ENCODE peak calls at places on chromosome 17, in five cellular contexts. B is mammary epithelial cell, D is mesendoderm, Q is osteoblast, F is uterus. W is an unnamed sample.

GRCh38 chr17:61926831-61927210 is 961 bp downstream of the INTS2 start:
- DNase-seq in B (no peak), D (no peak), Q (peak; percentile 60), F (no peak), W (no peak)

GRCh38 chr17:13024526-13025263 is 6.9 kb upstream of the ELAC2 start:
- DNase-seq in B (peak; percentile 35), D (peak; percentile 85), Q (peak; percentile 91), F (peak; percentile 41), W (peak; percentile 88)

GRCh38 chr17:73278465-73279453 is 17.1 kb upstream of the CPSF4L start:
- DNase-seq in B (no peak), D (no peak), Q (peak; percentile 46), F (peak; percentile 84), W (peak; percentile 52)

GRCh38 chr17:40110026-40110425 is 9.6 kb upstream of the NR1D1 start:
- DNase-seq in B (no peak), D (no peak), Q (no peak), F (no peak), W (peak; percentile 63)

GRCh38 chr17:39927928-39928867 is 666 bp downstream of the LRRC3C start:
- DNase-seq in B (no peak), D (peak; percentile 80), Q (no peak), F (peak; percentile 57), W (peak; percentile 91)

GRCh38 chr17:37239690-37240344 is 136.0 kb upstream of the C17orf78 start:
- DNase-seq in B (no peak), D (peak; percentile 19), Q (peak; percentile 45), F (no peak), W (peak; percentile 17)

GRCh38 chr17:29048440-29049360 is 5.8 kb downstream of the PIPOX start:
- DNase-seq in B (no peak), D (peak; percentile 59), Q (no peak), F (no peak), W (no peak)

GRCh38 chr17:38861399-38861843 is 7.9 kb upstream of the RPL23 start:
- DNase-seq in B (peak; percentile 43), D (peak; percentile 78), Q (peak; percentile 76), F (no peak), W (peak; percentile 71)

GRCh38 chr17:74499992-74500391 is 31.3 kb downstream of the CD300LB start:
- DNase-seq in B (no peak), D (no peak), Q (no peak), F (no peak), W (no peak)

GRCh38 chr17:44787271-44787940 is 28.6 kb downstream of the ADAM11 start:
- DNase-seq in B (no peak), D (no peak), Q (peak; percentile 37), F (no peak), W (peak; percentile 52)

GRCh38 chr17:2337811-2338657 is 733 bp downstream of the SGSM2 start:
- DNase-seq in B (peak; percentile 34), D (peak; percentile 62), Q (peak; percentile 98), F (peak; percentile 54), W (peak; percentile 94)

GRCh38 chr17:2542456-2542855 is 30.8 kb upstream of the METTL16 start:
- DNase-seq in B (no peak), D (no peak), Q (no peak), F (no peak), W (no peak)

GRCh38 chr17:68542698-68543463 is 30.7 kb downstream of the PRKAR1A start:
- DNase-seq in B (no peak), D (no peak), Q (no peak), F (no peak), W (no peak)

GRCh38 chr17:15456486-15456885 is 10.9 kb downstream of the CDRT4 start:
- DNase-seq in B (no peak), D (no peak), Q (no peak), F (peak; percentile 27), W (no peak)

GRCh38 chr17:7852262-7852670 is 2.6 kb upstream of the TMEM88 start:
- DNase-seq in B (no peak), D (no peak), Q (no peak), F (peak; percentile 45), W (peak; percentile 57)

GRCh38 chr17:45302649-45303173 is 14.1 kb downstream of the MAP3K14 start:
- DNase-seq in B (peak; percentile 69), D (no peak), Q (peak; percentile 58), F (peak; percentile 53), W (no peak)

GRCh38 chr17:82241183-82241925 is 12.5 kb downstream of the SLC16A3 start:
- DNase-seq in B (peak; percentile 81), D (no peak), Q (peak; percentile 95), F (peak; percentile 81), W (peak; percentile 47)

GRCh38 chr17:56891751-56892150 is 22.1 kb downstream of the TRIM25 start:
- DNase-seq in B (no peak), D (peak; percentile 47), Q (no peak), F (no peak), W (peak; percentile 84)

GRCh38 chr17:41003926-41004325 is 4.2 kb upstream of the KRTAP3-2 start:
- DNase-seq in B (no peak), D (no peak), Q (peak; percentile 17), F (no peak), W (no peak)

GRCh38 chr17:20896153-20896649 is 146.6 kb downstream of the USP22 start:
- DNase-seq in B (peak; percentile 66), D (no peak), Q (peak; percentile 32), F (peak; percentile 64), W (peak; percentile 22)

GRCh38 chr17:14308965-14309879 is 8.3 kb downstream of the HS3ST3B1 start:
- DNase-seq in B (peak; percentile 98), D (peak; percentile 99), Q (peak; percentile 99), F (peak; percentile 65), W (peak; percentile 99)

GRCh38 chr17:40485851-40486512 is 15.4 kb downstream of the TNS4 start:
- DNase-seq in B (peak; percentile 96), D (peak; percentile 80), Q (peak; percentile 97), F (peak; percentile 85), W (no peak)

GRCh38 chr17:73834684-73835343 is 190.6 kb upstream of the SDK2 start:
- DNase-seq in B (no peak), D (no peak), Q (no peak), F (no peak), W (no peak)

GRCh38 chr17:30021708-30022317 is 80.4 kb downstream of the EFCAB5 start:
- DNase-seq in B (peak; percentile 35), D (peak; percentile 57), Q (no peak), F (no peak), W (peak; percentile 11)

GRCh38 chr17:28811594-28812135 is 30.9 kb downstream of the FAM222B start:
- DNase-seq in B (peak; percentile 63), D (peak; percentile 63), Q (no peak), F (no peak), W (no peak)

GRCh38 chr17:77371888-77372443 is 231.2 kb downstream of the SEC14L1 start:
- DNase-seq in B (no peak), D (peak; percentile 58), Q (peak; percentile 86), F (peak; percentile 43), W (peak; percentile 64)
- H3K4me3 ChIP-seq in B (no peak overlapping the region), D (no peak overlapping the region), Q (peak overlapping the region; percentile 85), F (peak overlapping the region; percentile 69), W (peak overlapping the region; percentile 84)

DNA sequence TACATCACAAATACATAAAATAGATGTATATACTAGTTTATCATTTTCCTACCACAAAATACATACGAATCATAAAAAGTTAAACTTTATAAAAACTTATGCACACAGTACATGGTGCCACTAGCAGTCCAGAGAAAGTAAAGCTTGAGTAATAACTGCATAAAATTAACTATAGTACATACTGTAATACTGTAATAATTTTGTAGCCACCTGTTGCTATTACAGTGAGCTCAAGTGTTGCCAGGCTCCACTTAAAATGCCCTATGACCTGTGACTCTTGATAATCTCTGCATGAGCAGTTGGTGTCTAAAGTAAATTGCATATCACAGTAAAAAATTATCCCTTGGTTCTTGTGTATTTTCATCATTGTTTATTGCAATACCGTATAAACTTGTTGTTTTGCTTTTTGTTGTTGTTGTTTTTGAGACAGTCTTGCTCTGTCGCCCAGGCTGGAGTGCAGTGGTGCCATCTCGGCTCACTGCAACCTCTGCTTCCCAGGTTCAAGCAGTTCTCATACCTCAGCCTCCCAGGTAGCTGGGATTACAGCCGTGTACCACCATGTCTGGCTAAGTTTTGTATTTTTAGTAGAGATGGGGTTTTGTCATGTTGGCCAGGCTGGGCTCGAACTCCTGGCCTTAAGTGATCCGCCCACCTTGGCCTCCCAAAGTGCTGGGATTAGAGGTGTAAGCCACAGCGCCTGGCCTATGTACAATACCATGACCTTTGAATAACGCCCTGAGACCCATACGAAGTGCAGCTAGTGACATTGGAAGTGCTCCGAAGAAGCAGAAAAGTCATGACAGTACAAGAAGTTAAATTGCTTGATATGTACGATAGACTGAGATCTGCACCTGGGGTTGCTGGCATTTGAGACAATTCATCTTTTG is 6.6 kb downstream of the LUC7L3 start:
- DNase-seq in B (no peak), D (no peak), Q (no peak), F (no peak), W (no peak)
- H3K27me3 ChIP-seq in B (no peaks in the 10 kb centered on the region), D (no peaks in the 10 kb centered on the region), Q (no peaks in the 10 kb centered on the region), F (no peaks in the 10 kb centered on the region), W (no peaks in the 10 kb centered on the region)

GRCh38 chr17:49694847-49695697 is 12.7 kb downstream of the SLC35B1 start:
- DNase-seq in B (no peak), D (no peak), Q (peak; percentile 82), F (peak; percentile 71), W (peak; percentile 84)
- H3K4me3 ChIP-seq in B (no peak overlapping the region), D (no peak overlapping the region), Q (no peak overlapping the region), F (no peak overlapping the region), W (peak overlapping the region; percentile 4)

GRCh38 chr17:67025216-67025792 is 19.1 kb upstream of the CACNG1 start:
- DNase-seq in B (no peak), D (no peak), Q (no peak), F (no peak), W (no peak)
- H3K27me3 ChIP-seq in B (no peaks in the 10 kb centered on the region), D (no peaks in the 10 kb centered on the region), Q (peaks cover 24% of the 10 kb centered on the region), F (no peaks in the 10 kb centered on the region), W (no peaks in the 10 kb centered on the region)

GRCh38 chr17:80996422-80997305 is 5.0 kb downstream of the CHMP6 start:
- DNase-seq in B (no peak), D (no peak), Q (peak; percentile 80), F (no peak), W (peak; percentile 56)
- H3K4me3 ChIP-seq in B (no peak overlapping the region), D (no peak overlapping the region), Q (no peak overlapping the region), F (no peak overlapping the region), W (no peak overlapping the region)

GRCh38 chr17:48734328-48735056 is 5.9 kb upstream of the HOXB13 start:
- DNase-seq in B (no peak), D (no peak), Q (peak; percentile 59), F (no peak), W (no peak)
- H3K27me3 ChIP-seq in B (peaks cover 53% of the 10 kb centered on the region), D (peaks cover 56% of the 10 kb centered on the region), Q (peaks cover 93% of the 10 kb centered on the region), F (peaks cover 3% of the 10 kb centered on the region), W (peaks cover 100% of the 10 kb centered on the region)

GRCh38 chr17:11871773-11872172 is 125.5 kb downstream of the ZNF18 start:
- DNase-seq in B (no peak), D (peak; percentile 33), Q (no peak), F (no peak), W (peak; percentile 57)
- H3K4me3 ChIP-seq in B (no peak overlapping the region), D (no peak overlapping the region), Q (no peak overlapping the region), F (no peak overlapping the region), W (no peak overlapping the region)

GRCh38 chr17:34582185-34582900 is 3.0 kb downstream of the TMEM132E start:
- DNase-seq in B (no peak), D (no peak), Q (peak; percentile 79), F (no peak), W (peak; percentile 80)
- H3K27me3 ChIP-seq in B (peaks cover 50% of the 10 kb centered on the region), D (peaks cover 63% of the 10 kb centered on the region), Q (peaks cover 59% of the 10 kb centered on the region), F (peaks cover 9% of the 10 kb centered on the region), W (peaks cover 93% of the 10 kb centered on the region)

W was measured in H7.